ENCODE peak calls at places on chromosomes 6 and 20, in seven cellular contexts. E, F, Y, X, M, A and D are unnamed samples.

GRCh38 chr20:25580711-25581110 is 4.6 kb downstream of the NINL start:
- DNase-seq in E (no peak), F (no peak), Y (no peak), X (peak), M (no peak), A (no peak), D (no peak)

GRCh38 chr6:139474145-139475108 is 100.0 kb upstream of the CITED2 start:
- DNase-seq in E (peak), F (peak), Y (no peak), X (peak), M (no peak), A (no peak), D (no peak)

GRCh38 chr6:159830481-159831372 is 30.7 kb downstream of the PNLDC1 start:
- DNase-seq in E (no peak), F (no peak), Y (no peak), X (no peak), M (no peak), A (no peak), D (no peak)

GRCh38 chr6:134816300-134816699 is 133.6 kb downstream of the ALDH8A1 start:
- DNase-seq in E (no peak), F (no peak), Y (no peak), X (no peak), M (no peak), A (no peak), D (no peak)

GRCh38 chr20:8722277-8722928 is 346.5 kb upstream of the PLCB4 start:
- DNase-seq in E (peak), F (peak), Y (no peak), X (peak), M (no peak), A (no peak), D (peak)

GRCh38 chr6:138422861-138423260 is 18.8 kb downstream of the HEBP2 start:
- DNase-seq in E (no peak), F (no peak), Y (no peak), X (peak), M (no peak), A (no peak), D (no peak)

GRCh38 chr6:164168595-164168994 is 754.1 kb downstream of the QKI start:
- DNase-seq in E (no peak), F (no peak), Y (no peak), X (no peak), M (no peak), A (no peak), D (no peak)

GRCh38 chr6:120147218-120147871 is 797.8 kb upstream of the MAN1A1 start:
- DNase-seq in E (no peak), F (no peak), Y (peak), X (no peak), M (no peak), A (no peak), D (no peak)

GRCh38 chr6:26017567-26017966 is 55.0 kb downstream of the TRIM38 start:
- DNase-seq in E (peak), F (peak), Y (peak), X (peak), M (peak), A (peak), D (no peak)

GRCh38 chr6:24229694-24230093 is 103.7 kb downstream of the NRSN1 start:
- DNase-seq in E (no peak), F (no peak), Y (no peak), X (no peak), M (no peak), A (no peak), D (no peak)

GRCh38 chr6:161542581-161542980 is 268.7 kb upstream of the AGPAT4 start:
- DNase-seq in E (no peak), F (no peak), Y (no peak), X (no peak), M (no peak), A (no peak), D (no peak)

GRCh38 chr6:35093118-35093445 is 48.1 kb downstream of the TCP11 start:
- DNase-seq in E (no peak), F (no peak), Y (no peak), X (no peak), M (no peak), A (no peak), D (no peak)

GRCh38 chr6:54053893-54054391 is 57.3 kb upstream of the MLIP start:
- DNase-seq in E (peak), F (no peak), Y (no peak), X (peak), M (peak), A (no peak), D (no peak)

GRCh38 chr6:13624871-13625288 is 9.7 kb downstream of the NOL7 start:
- DNase-seq in E (no peak), F (peak), Y (peak), X (peak), M (no peak), A (no peak), D (no peak)

GRCh38 chr6:92826633-92827032 is 592.7 kb downstream of the EPHA7 start:
- DNase-seq in E (no peak), F (no peak), Y (no peak), X (no peak), M (no peak), A (no peak), D (no peak)

DNA sequence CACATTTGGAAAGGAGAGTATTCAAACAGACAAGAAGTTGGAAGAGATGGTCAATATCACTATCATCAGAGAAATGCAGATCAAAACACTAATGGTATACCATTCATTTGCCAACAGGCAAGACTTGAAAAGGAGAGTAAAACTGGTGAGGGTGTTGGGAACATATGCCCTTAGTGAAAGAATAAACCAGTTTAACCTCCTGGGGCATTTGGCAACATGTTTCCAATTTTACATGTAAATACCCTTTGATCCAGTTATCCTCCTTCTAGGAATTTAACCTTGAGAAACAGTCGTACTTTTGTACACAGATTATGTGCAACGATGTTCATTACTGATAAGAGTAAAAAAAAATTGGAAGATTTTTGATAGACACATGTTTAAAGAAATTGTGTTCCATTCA is 34.1 kb upstream of the OCSTAMP start:
- DNase-seq in E (no peak), F (no peak), Y (no peak), X (no peak), M (no peak), A (no peak), D (no peak)
- TF ChIP-seq CTCF in E (no peak), F (no peak), Y (no peak), X (no peak), M (no peak), A (no peak), D (no peak)

GRCh38 chr6:5389086-5389745 is 127.9 kb downstream of the FARS2 start:
- DNase-seq in E (no peak), F (no peak), Y (no peak), X (no peak), M (no peak), A (no peak), D (no peak)

GRCh38 chr6:5390177-5390576 is 128.9 kb downstream of the FARS2 start:
- DNase-seq in E (no peak), F (no peak), Y (no peak), X (no peak), M (no peak), A (no peak), D (no peak)

GRCh38 chr6:5398530-5398929 is 137.2 kb downstream of the FARS2 start:
- DNase-seq in E (no peak), F (peak), Y (no peak), X (peak), M (no peak), A (no peak), D (no peak)

GRCh38 chr6:5395719-5396118 is 134.4 kb downstream of the FARS2 start:
- DNase-seq in E (no peak), F (no peak), Y (no peak), X (no peak), M (no peak), A (no peak), D (no peak)

GRCh38 chr6:5394280-5394679 is 133.0 kb downstream of the FARS2 start:
- DNase-seq in E (no peak), F (no peak), Y (no peak), X (no peak), M (no peak), A (no peak), D (no peak)
- TF ChIP-seq CTCF in E (no peak), F (no peak), Y (no peak), X (no peak), M (no peak), A (no peak), D (no peak)

GRCh38 chr20:17968366-17969275 is at the start of the genes MGME1 and SNX5:
- DNase-seq in E (peak), F (peak), Y (peak), X (peak), M (peak), A (peak), D (peak)
- TF ChIP-seq CTCF in E (no peak), F (no peak), Y (no peak), X (no peak), M (no peak), A (no peak), D (no peak)

GRCh38 chr6:38068854-38069253 is 249.3 kb downstream of the ZFAND3 start:
- DNase-seq in E (peak), F (no peak), Y (no peak), X (peak), M (no peak), A (no peak), D (no peak)
- TF ChIP-seq CTCF in E (no peak), F (peak), Y (no peak), X (peak), M (no peak), A (no peak), D (no peak)

GRCh38 chr6:373773-374724 is 17.5 kb upstream of the IRF4 start:
- DNase-seq in E (no peak), F (no peak), Y (peak), X (peak), M (no peak), A (no peak), D (no peak)
- TF ChIP-seq CTCF in E (peak), F (no peak), Y (peak), X (no peak), M (no peak), A (peak), D (no peak)

DNA sequence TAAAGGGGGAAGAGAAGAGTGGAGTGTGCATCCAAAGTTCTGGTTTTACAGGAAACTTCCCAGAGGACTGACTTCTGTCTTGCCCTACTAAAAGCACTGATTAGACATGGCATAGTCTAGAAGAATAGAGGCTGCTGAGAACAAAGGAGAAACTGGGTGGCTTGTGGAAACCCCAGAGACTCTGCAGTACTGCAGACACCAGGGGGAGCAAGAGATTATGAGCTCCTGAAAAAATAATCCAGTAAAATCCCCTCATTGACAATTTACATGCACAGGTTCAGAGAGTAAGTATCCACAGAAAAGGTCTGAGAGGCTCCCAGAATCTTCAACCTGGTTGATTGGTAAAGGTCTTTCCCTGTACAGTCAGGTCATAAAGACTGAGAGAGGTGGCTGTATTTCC is 48.7 kb upstream of the CLVS2 start:
- DNase-seq in E (no peak), F (peak), Y (peak), X (peak), M (no peak), A (no peak), D (no peak)
- TF ChIP-seq CTCF in E (no peak), F (no peak), Y (peak), X (peak), M (no peak), A (no peak), D (peak)

GRCh38 chr20:57214948-57215347 is 51.5 kb downstream of the BMP7 start:
- DNase-seq in E (no peak), F (no peak), Y (no peak), X (no peak), M (no peak), A (no peak), D (no peak)
- TF ChIP-seq CTCF in E (no peak), F (no peak), Y (no peak), X (no peak), M (no peak), A (no peak), D (no peak)

DNA sequence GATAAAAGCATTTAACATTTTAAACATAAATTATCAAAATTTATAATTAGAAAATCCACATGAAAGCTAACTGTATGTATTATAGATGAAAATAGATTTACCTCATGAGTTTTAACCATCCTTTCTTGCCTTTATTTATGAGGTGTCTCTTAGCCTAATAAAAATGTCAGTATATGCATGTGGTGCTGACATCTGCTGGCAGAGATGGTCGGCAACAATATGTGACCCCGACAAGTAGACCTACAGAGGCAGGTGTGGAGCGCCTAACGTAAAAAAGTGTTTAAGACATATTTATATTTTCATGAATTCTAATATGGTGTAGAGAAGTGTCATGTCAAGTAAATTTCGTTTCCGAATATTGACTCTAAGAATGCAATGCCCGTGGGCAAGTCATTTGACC is 149.0 kb upstream of the FUT9 start:
- DNase-seq in E (no peak), F (peak), Y (peak), X (peak), M (no peak), A (no peak), D (peak)
- TF ChIP-seq CTCF in E (peak), F (peak), Y (peak), X (peak), M (no peak), A (no peak), D (peak)

GRCh38 chr6:99349620-99350141 is at the start of gene FAXC:
- DNase-seq in E (no peak), F (peak), Y (peak), X (peak), M (no peak), A (no peak), D (peak)
- TF ChIP-seq CTCF in E (no peak), F (no peak), Y (peak), X (no peak), M (no peak), A (peak), D (no peak)

DNA sequence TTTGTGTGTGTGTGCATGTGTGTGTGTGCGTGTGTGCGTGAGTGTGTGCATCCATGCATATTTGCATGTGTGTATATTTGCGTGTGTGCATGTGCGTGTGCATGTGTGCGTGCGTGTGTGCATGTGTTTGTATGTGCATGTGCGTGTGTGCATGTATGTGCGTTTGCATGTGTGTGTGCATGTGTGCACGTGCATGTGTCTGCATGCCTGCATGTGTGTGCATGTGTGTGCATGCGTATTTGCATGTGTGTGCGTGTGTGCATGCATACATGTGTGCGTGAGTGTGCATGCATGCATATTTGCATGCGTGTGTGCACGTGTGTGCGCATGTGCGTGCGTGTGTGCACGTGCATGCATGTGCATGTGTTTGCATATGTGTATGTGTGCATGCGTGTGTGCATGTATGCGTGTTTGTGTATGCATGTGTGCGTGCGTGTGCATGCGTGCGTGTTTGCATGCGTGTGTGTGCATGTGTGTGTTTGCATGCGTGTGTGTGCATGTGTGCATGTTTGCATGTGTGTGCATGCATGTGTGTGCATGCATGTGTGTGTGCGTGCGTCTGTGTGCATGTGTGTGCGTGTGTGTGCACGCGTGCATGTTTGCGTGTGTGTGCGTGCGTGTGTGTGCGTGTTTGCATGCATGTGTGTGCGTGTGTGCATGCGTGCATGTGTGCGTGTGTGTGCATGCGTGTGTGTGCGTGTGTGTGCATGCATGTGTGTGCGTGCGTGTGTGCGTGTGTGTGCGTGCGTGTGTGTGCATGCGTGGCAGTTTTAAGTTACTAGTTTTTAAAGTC is 57.7 kb upstream of the SMOC2 start:
- DNase-seq in E (no peak), F (no peak), Y (no peak), X (no peak), M (no peak), A (no peak), D (peak)
- TF ChIP-seq CTCF in E (no peak), F (no peak), Y (no peak), X (no peak), M (no peak), A (no peak), D (no peak)